ENCODE peak calls at places on chromosomes 1 and 21, in eight cellular contexts. Y is fibroblast of lung; P is CD8-positive, alpha-beta T cell; A is effector memory CD4-positive, alpha-beta T cell; L is IMR-90; W is lower lobe of right lung; Q is neural progenitor cell; G is SK-N-SH. Z is an unnamed sample.

GRCh38 chr1:174000274-174000852 is 21.8 kb downstream of the RC3H1 start:
- DNase-seq in Y (peak; percentile 56), Q (no peak), L (peak; percentile 18), P (no peak), G (peak; percentile 70), A (no peak), W (no peak), Z (no peak)

GRCh38 chr21:14306143-14306907 is 76.6 kb downstream of the HSPA13 start:
- DNase-seq in A (no peak), Y (no peak), P (no peak), G (no peak), W (no peak), L (peak; percentile 3), Q (no peak), Z (no peak)

GRCh38 chr1:228014235-228014930 is 7.6 kb downstream of the WNT3A start:
- DNase-seq in L (peak; percentile 38), G (peak; percentile 75), Y (peak; percentile 74), Q (no peak), W (peak; percentile 54), P (no peak), A (no peak), Z (no peak)

GRCh38 chr1:4023678-4024077 is 123.6 kb upstream of the C1orf174 start:
- DNase-seq in W (no peak), A (no peak), G (no peak), Y (no peak), P (no peak), Q (no peak), L (no peak), Z (no peak)

GRCh38 chr1:236907205-236907604 is 97.0 kb downstream of the MT1HL1 start:
- DNase-seq in W (no peak), Y (no peak), L (no peak), G (peak; percentile 76), Q (peak; percentile 24), P (no peak), A (no peak), Z (no peak)

GRCh38 chr1:168963596-168963995 is 142.9 kb upstream of the ATP1B1 start:
- DNase-seq in Y (no peak), Q (no peak), A (no peak), P (no peak), G (no peak), L (no peak), W (no peak), Z (no peak)

GRCh38 chr1:237050915-237051314 is 8.9 kb downstream of the RYR2 start:
- DNase-seq in L (no peak), Q (no peak), G (no peak), A (no peak), P (no peak), Y (no peak), W (no peak), Z (no peak)

GRCh38 chr1:85576642-85577420 is 3.7 kb upstream of the CCN1 start:
- DNase-seq in W (peak; percentile 87), Q (peak; percentile 93), P (peak; percentile 16), G (peak; percentile 90), A (no peak), Y (peak; percentile 90), L (peak; percentile 88), Z (peak; percentile 74)

GRCh38 chr1:62213075-62213914 is 18.6 kb downstream of the L1TD1 start:
- DNase-seq in Y (peak; percentile 44), L (no peak), P (no peak), Q (no peak), G (no peak), W (no peak), A (no peak), Z (no peak)

GRCh38 chr1:236645016-236645680 is 40.8 kb upstream of the HEATR1 start:
- DNase-seq in A (no peak), G (no peak), Q (no peak), P (no peak), L (no peak), W (no peak), Y (no peak), Z (no peak)

GRCh38 chr1:35864813-35865212 is 18.2 kb upstream of the AGO1 start:
- DNase-seq in L (no peak), Q (no peak), G (no peak), W (no peak), P (no peak), A (no peak), Y (no peak), Z (no peak)

GRCh38 chr1:203129501-203130231 is 2.1 kb downstream of the ADORA1 start:
- DNase-seq in Q (no peak), W (no peak), Y (no peak), A (no peak), P (peak; percentile 2), L (no peak), G (peak; percentile 82), Z (no peak)

GRCh38 chr1:214337536-214337935 is 56.6 kb downstream of the SMYD2 start:
- DNase-seq in G (no peak), P (no peak), Y (peak; percentile 67), A (no peak), Q (peak; percentile 29), L (peak; percentile 60), W (no peak), Z (no peak)

GRCh38 chr1:68217060-68217554 is 15.2 kb downstream of the WLS start:
- DNase-seq in W (no peak), G (no peak), P (no peak), L (no peak), Y (peak; percentile 78), Q (peak; percentile 94), A (no peak), Z (no peak)
- H3K4me1 ChIP-seq in W (peaks cover 29% of the 10 kb centered on the region), G (peaks cover 53% of the 10 kb centered on the region), P (no peaks in the 10 kb centered on the region), L (peaks cover 27% of the 10 kb centered on the region), Y (peaks cover 23% of the 10 kb centered on the region), Q (peaks cover 91% of the 10 kb centered on the region), A (no peaks in the 10 kb centered on the region), Z (no peaks in the 10 kb centered on the region)

GRCh38 chr1:12657060-12657866 is 13.4 kb downstream of the AADACL4 start:
- DNase-seq in L (no peak), A (no peak), W (no peak), P (no peak), G (no peak), Y (no peak), Q (no peak), Z (no peak)
- H3K4me1 ChIP-seq in L (no peaks in the 10 kb centered on the region), A (no peaks in the 10 kb centered on the region), W (peaks cover 3% of the 10 kb centered on the region), P (no peaks in the 10 kb centered on the region), G (no peaks in the 10 kb centered on the region), Y (no peaks in the 10 kb centered on the region), Q (no peaks in the 10 kb centered on the region), Z (no peaks in the 10 kb centered on the region)

GRCh38 chr1:230112782-230113181 is 45.7 kb downstream of the GALNT2 start:
- DNase-seq in P (no peak), L (no peak), Y (no peak), Q (no peak), A (no peak), G (no peak), W (no peak), Z (no peak)

GRCh38 chr1:230113605-230114241 is 46.7 kb downstream of the GALNT2 start:
- DNase-seq in W (no peak), G (no peak), P (no peak), Q (no peak), Y (peak; percentile 97), A (no peak), L (peak; percentile 99), Z (no peak)

GRCh38 chr1:230113230-230113604 is 46.2 kb downstream of the GALNT2 start:
- DNase-seq in Q (no peak), W (no peak), Y (no peak), P (no peak), A (no peak), L (no peak), G (no peak), Z (no peak)

GRCh38 chr1:230110971-230111370 is 43.9 kb downstream of the GALNT2 start:
- DNase-seq in W (no peak), Q (no peak), G (no peak), L (no peak), A (no peak), P (no peak), Y (no peak), Z (no peak)

GRCh38 chr1:230112131-230112701 is 45.2 kb downstream of the GALNT2 start:
- DNase-seq in G (peak; percentile 71), W (no peak), A (no peak), Y (no peak), L (peak; percentile 21), P (no peak), Q (peak; percentile 88), Z (no peak)
- H3K4me1 ChIP-seq in G (peaks cover 23% of the 10 kb centered on the region), W (peaks cover 28% of the 10 kb centered on the region), A (no peaks in the 10 kb centered on the region), Y (peaks cover 26% of the 10 kb centered on the region), L (peaks cover 28% of the 10 kb centered on the region), P (peaks cover 5% of the 10 kb centered on the region), Q (peaks cover 40% of the 10 kb centered on the region), Z (no peaks in the 10 kb centered on the region)

GRCh38 chr1:199867601-199868000 is 159.9 kb upstream of the NR5A2 start:
- DNase-seq in L (peak; percentile 23), A (no peak), P (no peak), W (no peak), Y (peak; percentile 22), G (no peak), Q (no peak), Z (no peak)

GRCh38 chr1:199866210-199866617 is 161.3 kb upstream of the NR5A2 start:
- DNase-seq in Y (no peak), G (no peak), L (no peak), Q (no peak), P (no peak), W (no peak), A (no peak), Z (no peak)

DNA sequence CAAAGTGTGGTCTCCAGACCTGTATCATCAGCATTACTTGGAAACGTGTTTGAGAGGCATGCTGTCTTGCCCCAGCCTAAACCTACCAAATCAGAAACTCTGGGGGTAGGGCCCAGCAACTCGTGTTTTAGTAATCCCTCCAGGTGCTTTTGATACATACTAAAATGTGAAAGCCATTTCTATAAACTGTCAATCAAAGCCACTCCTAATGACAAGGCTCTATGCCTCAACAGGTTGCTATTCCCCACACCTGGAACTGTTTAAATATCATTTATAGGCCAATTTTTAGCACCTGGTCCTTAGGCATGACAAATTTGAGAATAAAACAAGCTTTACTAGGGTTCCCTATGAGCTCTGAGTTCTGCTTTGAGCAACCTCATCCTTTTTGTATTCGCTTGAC is 158.7 kb upstream of the NR5A2 start:
- DNase-seq in A (no peak), Y (no peak), L (no peak), Q (no peak), G (no peak), W (no peak), P (no peak), Z (no peak)
- H3K4me1 ChIP-seq in A (no peaks in the 10 kb centered on the region), Y (no peaks in the 10 kb centered on the region), L (peaks cover 2% of the 10 kb centered on the region), Q (peaks cover 7% of the 10 kb centered on the region), G (no peaks in the 10 kb centered on the region), W (peaks cover 5% of the 10 kb centered on the region), P (no peaks in the 10 kb centered on the region), Z (no peaks in the 10 kb centered on the region)

GRCh38 chr1:6872573-6873261 is 87.5 kb downstream of the CAMTA1 start:
- DNase-seq in Y (peak; percentile 52), L (peak; percentile 45), A (no peak), W (no peak), P (no peak), G (no peak), Q (no peak), Z (no peak)

GRCh38 chr1:6870571-6870970 is 85.3 kb downstream of the CAMTA1 start:
- DNase-seq in A (no peak), P (no peak), L (peak; percentile 53), W (no peak), Y (peak; percentile 58), G (no peak), Q (no peak), Z (no peak)

GRCh38 chr1:6873298-6874015 is 88.2 kb downstream of the CAMTA1 start:
- DNase-seq in A (no peak), Y (peak; percentile 57), G (no peak), L (peak; percentile 59), P (no peak), W (no peak), Q (peak; percentile 19), Z (no peak)

GRCh38 chr1:6871300-6871972 is 86.2 kb downstream of the CAMTA1 start:
- DNase-seq in L (no peak), W (no peak), Y (no peak), P (no peak), G (no peak), Q (no peak), A (no peak), Z (no peak)

GRCh38 chr1:6874298-6874697 is 89.0 kb downstream of the CAMTA1 start:
- DNase-seq in L (no peak), G (no peak), Y (no peak), Q (no peak), P (no peak), W (no peak), A (no peak), Z (no peak)
- H3K4me1 ChIP-seq in L (peaks cover 11% of the 10 kb centered on the region), G (peaks cover 12% of the 10 kb centered on the region), Y (peaks cover 8% of the 10 kb centered on the region), Q (peaks cover 12% of the 10 kb centered on the region), P (no peaks in the 10 kb centered on the region), W (peaks cover 7% of the 10 kb centered on the region), A (no peaks in the 10 kb centered on the region), Z (no peaks in the 10 kb centered on the region)